ENCODE peak calls at places on chromosomes 3 and 15, in six cellular contexts. Y, L, M, B, G and I are unnamed samples.

GRCh38 chr3:183653209-183654064 is 18.0 kb downstream of the KLHL24 start:
- DNase-seq in Y (peak; percentile 34), L (no peak), M (no peak), B (no peak), G (peak; percentile 44), I (no peak)

GRCh38 chr3:11721114-11721440 is 77.4 kb upstream of the VGLL4 start:
- DNase-seq in Y (no peak), L (no peak), M (no peak), B (no peak), G (no peak), I (no peak)

GRCh38 chr3:53581671-53582070 is 87.3 kb downstream of the CACNA1D start:
- DNase-seq in Y (no peak), L (no peak), M (no peak), B (no peak), G (no peak), I (no peak)

GRCh38 chr3:152320201-152320617 is 51.5 kb downstream of the MBNL1 start:
- DNase-seq in Y (peak; percentile 96), L (no peak), M (no peak), B (no peak), G (no peak), I (no peak)

GRCh38 chr15:77993374-77993911 is 84.1 kb downstream of the TBC1D2B start:
- DNase-seq in Y (no peak), L (no peak), M (no peak), B (no peak), G (no peak), I (no peak)

GRCh38 chr3:64318001-64318400 is 92.7 kb upstream of the PRICKLE2 start:
- DNase-seq in Y (no peak), L (no peak), M (no peak), B (no peak), G (no peak), I (no peak)

GRCh38 chr3:40980467-40980866 is 218.8 kb upstream of the CTNNB1 start:
- DNase-seq in Y (no peak), L (no peak), M (peak; percentile 52), B (no peak), G (no peak), I (no peak)

GRCh38 chr3:115146032-115146417 is 1.1 kb downstream of the ZBTB20 start:
- DNase-seq in Y (peak; percentile 62), L (peak; percentile 42), M (peak; percentile 67), B (peak; percentile 27), G (peak; percentile 35), I (peak; percentile 46)

GRCh38 chr3:30686176-30686575 is 79.8 kb downstream of the TGFBR2 start:
- DNase-seq in Y (no peak), L (no peak), M (no peak), B (no peak), G (no peak), I (no peak)

GRCh38 chr15:42727740-42728355 is 9.1 kb downstream of the CDAN1 start:
- DNase-seq in Y (no peak), L (no peak), M (no peak), B (no peak), G (peak; percentile 63), I (no peak)